ENCODE peak calls at places on chromosomes 13 and 19, in five cellular contexts. Q, O, W, Y and F are unnamed samples.

GRCh38 chr13:39836038-39836437 is 180.6 kb downstream of the COG6 start:
- DNase-seq in Q (no peak), O (no peak), W (no peak), Y (no peak), F (no peak)

GRCh38 chr19:38734426-38735256 is 9.6 kb downstream of the CAPN12 start:
- DNase-seq in Q (no peak), O (peak; percentile 68), W (no peak), Y (no peak), F (no peak)

GRCh38 chr13:73403362-73404150 is 344.8 kb downstream of the KLF5 start:
- DNase-seq in Q (no peak), O (no peak), W (no peak), Y (no peak), F (no peak)

GRCh38 chr19:5951338-5951861 is 26.5 kb downstream of the RANBP3 start:
- DNase-seq in Q (no peak), O (peak; percentile 75), W (no peak), Y (no peak), F (no peak)

GRCh38 chr19:5967571-5967970 is 10.4 kb downstream of the RANBP3 start:
- DNase-seq in Q (no peak), O (no peak), W (no peak), Y (no peak), F (no peak)

GRCh38 chr13:51475727-51476521 is 23.1 kb upstream of the INTS6 start:
- DNase-seq in Q (peak; percentile 74), O (no peak), W (no peak), Y (no peak), F (no peak)

GRCh38 chr13:19117913-19118739 is 63.5 kb downstream of the TUBA3C start:
- DNase-seq in Q (no peak), O (no peak), W (no peak), Y (no peak), F (no peak)

GRCh38 chr13:32080328-32080744 is 48.8 kb downstream of the FRY start:
- DNase-seq in Q (no peak), O (no peak), W (no peak), Y (no peak), F (no peak)

GRCh38 chr19:33383722-33384292 is 10.3 kb downstream of the CEBPG start:
- DNase-seq in Q (no peak), O (no peak), W (no peak), Y (no peak), F (no peak)

GRCh38 chr19:1854542-1855039 is 6.3 kb upstream of the REXO1 start:
- DNase-seq in Q (no peak), O (peak; percentile 76), W (peak; percentile 41), Y (no peak), F (no peak)

GRCh38 chr19:1251233-1251502 is 2.8 kb downstream of the MIDN start:
- DNase-seq in Q (peak; percentile 68), O (no peak), W (peak; percentile 49), Y (no peak), F (no peak)

GRCh38 chr13:77918391-77919261 is at the start of gene EDNRB:
- DNase-seq in Q (peak; percentile 17), O (peak; percentile 79), W (peak; percentile 20), Y (peak; percentile 43), F (no peak)

GRCh38 chr13:99834246-99834645 is 137.3 kb downstream of the ZIC5 start:
- DNase-seq in Q (no peak), O (no peak), W (no peak), Y (no peak), F (no peak)

GRCh38 chr13:98474761-98475160 is 102.1 kb downstream of the STK24 start:
- DNase-seq in Q (no peak), O (no peak), W (no peak), Y (no peak), F (no peak)

GRCh38 chr13:52001120-52001731 is 10.0 kb downstream of the ATP7B start:
- DNase-seq in Q (peak; percentile 49), O (no peak), W (no peak), Y (no peak), F (no peak)

GRCh38 chr13:73138276-73138950 is 79.6 kb downstream of the KLF5 start:
- DNase-seq in Q (peak; percentile 76), O (no peak), W (peak; percentile 45), Y (no peak), F (no peak)

GRCh38 chr19:55643003-55643732 is at the start of gene ZNF581:
- DNase-seq in Q (peak; percentile 78), O (peak; percentile 89), W (peak; percentile 65), Y (peak; percentile 66), F (peak; percentile 90)

GRCh38 chr13:42170029-42170428 is 101.9 kb upstream of the AKAP11 start:
- DNase-seq in Q (no peak), O (no peak), W (no peak), Y (no peak), F (no peak)

GRCh38 chr19:3822683-3823344 is 36.6 kb upstream of the MATK start:
- DNase-seq in Q (no peak), O (no peak), W (no peak), Y (no peak), F (no peak)

GRCh38 chr19:53192771-53193533 is at the start of gene ZNF665:
- DNase-seq in Q (peak; percentile 82), O (peak; percentile 95), W (peak; percentile 85), Y (peak; percentile 83), F (peak; percentile 92)

GRCh38 chr19:47608074-47608907 is 643 bp upstream of the BICRA start:
- DNase-seq in Q (peak; percentile 90), O (peak; percentile 96), W (peak; percentile 83), Y (peak; percentile 93), F (peak; percentile 99)

DNA sequence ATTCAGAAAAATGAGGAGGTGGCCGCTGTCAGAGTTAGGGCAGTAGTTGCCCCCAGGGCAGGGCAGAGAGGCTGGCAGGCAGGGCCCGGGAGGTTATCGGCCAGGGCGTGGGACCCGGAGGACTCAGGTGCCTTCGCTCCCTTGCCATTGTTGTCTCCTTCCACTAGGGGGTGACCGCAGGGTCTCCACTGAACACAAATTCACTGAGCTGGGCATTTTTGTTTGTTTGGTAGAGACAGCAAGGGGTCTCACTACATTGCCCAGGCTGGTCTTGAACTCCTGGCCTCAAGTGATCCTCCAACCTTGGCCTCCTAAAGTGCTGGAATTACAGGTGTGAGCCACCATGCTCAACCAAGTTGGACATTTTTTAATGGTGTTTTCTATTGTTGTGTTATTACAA is 25.1 kb downstream of the CARS2 start:
- DNase-seq in Q (no peak), O (no peak), W (no peak), Y (no peak), F (no peak)
- TF ChIP-seq CTCF in Q (peak; percentile 38), O (peak; percentile 41), W (peak; percentile 75), Y (no peak), F (peak; percentile 49)

DNA sequence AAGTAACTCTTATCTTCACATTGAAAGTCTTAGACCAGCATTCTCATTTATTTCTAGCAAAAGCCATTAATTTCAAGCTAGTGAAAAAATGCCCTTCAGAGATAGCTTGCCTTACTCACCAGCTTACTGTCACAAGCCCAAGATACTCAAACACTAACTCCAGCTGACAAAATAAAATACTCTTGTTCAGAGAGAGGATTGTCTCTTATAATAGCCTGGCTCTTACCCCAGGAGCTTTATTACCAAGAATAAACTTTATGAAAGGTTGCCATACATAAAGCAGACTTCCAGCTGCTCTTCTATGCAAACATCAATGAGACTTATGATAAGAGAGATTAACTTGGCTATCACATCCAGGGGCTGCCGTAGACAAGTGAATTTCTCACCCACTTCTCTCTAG is 53.6 kb downstream of the XPO4 start:
- DNase-seq in Q (peak; percentile 31), O (no peak), W (no peak), Y (no peak), F (no peak)
- TF ChIP-seq CTCF in Q (no peak), O (no peak), W (no peak), Y (no peak), F (no peak)

GRCh38 chr19:49349567-49349966 is 12.6 kb downstream of the TEAD2 start:
- DNase-seq in Q (no peak), O (no peak), W (no peak), Y (no peak), F (no peak)

GRCh38 chr19:49347191-49347590 is 12.0 kb downstream of the CD37 start:
- DNase-seq in Q (no peak), O (no peak), W (no peak), Y (no peak), F (no peak)

GRCh38 chr19:49344516-49345423 is 9.6 kb downstream of the CD37 start:
- DNase-seq in Q (no peak), O (no peak), W (no peak), Y (no peak), F (no peak)

GRCh38 chr19:49347835-49348234 is 12.6 kb downstream of the CD37 start:
- DNase-seq in Q (peak; percentile 82), O (no peak), W (peak; percentile 54), Y (peak; percentile 48), F (no peak)

DNA sequence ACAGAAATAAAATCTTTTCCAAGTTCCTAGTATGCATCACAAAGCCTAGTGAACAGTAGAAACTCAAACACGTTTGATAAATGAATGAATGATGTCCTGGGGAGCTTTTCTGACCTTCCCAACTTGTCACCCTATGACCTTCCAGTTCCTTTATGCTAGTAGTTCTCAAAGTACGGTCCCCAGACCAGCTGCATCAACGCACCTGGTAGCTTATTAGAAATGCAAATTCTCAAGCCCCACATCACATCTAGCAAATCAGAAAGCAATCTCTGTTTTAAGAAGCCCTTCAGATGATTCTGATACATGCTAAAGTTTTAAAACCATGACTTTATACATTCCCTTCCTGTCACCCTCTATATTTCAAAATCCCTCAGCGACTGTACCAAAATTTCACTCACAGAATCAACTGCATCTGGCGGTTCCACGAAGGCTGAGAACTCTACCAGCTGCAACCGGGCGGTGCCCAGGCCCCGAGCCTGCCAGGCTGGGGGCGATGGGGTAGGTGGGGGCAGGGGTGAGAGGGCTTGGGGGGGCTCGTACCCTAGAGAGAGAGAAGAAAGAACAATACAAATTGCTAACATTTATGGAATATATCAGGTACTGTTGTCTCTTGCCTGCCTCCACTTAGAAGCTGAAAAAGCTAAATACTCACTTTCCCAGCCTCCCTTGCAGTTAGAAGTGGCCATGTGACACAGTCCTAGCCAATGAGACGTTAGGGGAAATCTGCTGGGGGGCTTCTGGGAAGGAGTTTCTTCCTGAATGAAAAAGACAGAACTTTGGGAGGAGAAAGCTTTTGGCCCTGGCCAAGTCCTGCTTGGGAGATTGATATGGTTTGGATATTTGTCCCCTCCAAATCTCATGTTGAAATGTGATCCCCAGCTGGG is 13.3 kb downstream of the CD37 start:
- DNase-seq in Q (no peak), O (no peak), W (no peak), Y (no peak), F (no peak)
- TF ChIP-seq CTCF in Q (no peak), O (no peak), W (no peak), Y (no peak), F (no peak)

GRCh38 chr13:49213997-49214916 is 5.9 kb upstream of the MLNR start:
- DNase-seq in Q (no peak), O (no peak), W (no peak), Y (no peak), F (no peak)

GRCh38 chr13:49216334-49216733 is 3.8 kb upstream of the MLNR start:
- DNase-seq in Q (no peak), O (no peak), W (no peak), Y (no peak), F (no peak)

GRCh38 chr13:49213539-49213938 is 6.6 kb upstream of the MLNR start:
- DNase-seq in Q (no peak), O (no peak), W (no peak), Y (no peak), F (no peak)

GRCh38 chr13:49217962-49218492 is 2.1 kb upstream of the MLNR start:
- DNase-seq in Q (no peak), O (no peak), W (no peak), Y (no peak), F (no peak)

DNA sequence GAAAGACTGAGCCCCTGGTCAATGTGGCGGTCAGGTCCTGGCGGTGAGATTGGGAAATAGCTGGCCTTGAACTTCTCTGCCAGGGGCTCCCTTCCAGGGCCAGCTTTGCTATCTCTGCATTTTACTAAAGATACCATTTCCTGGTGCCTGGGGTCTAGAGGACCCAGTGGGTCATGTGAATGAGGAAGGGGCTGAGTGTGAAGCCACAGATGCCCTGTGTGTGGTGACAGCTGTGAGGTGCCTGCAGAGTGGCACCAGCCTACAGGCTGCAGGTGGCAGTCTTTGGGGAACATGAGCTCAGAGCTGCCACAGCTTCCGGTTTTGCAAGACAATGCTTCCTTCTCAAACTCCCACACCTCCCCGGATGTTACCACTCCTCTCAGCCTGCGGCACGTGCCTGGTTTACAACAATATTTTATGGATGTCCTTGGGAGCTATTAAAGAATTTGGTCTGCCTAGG is 5.2 kb upstream of the MLNR start:
- DNase-seq in Q (peak; percentile 6), O (peak; percentile 71), W (no peak), Y (peak; percentile 18), F (no peak)
- TF ChIP-seq CTCF in Q (no peak), O (no peak), W (peak; percentile 13), Y (no peak), F (no peak)